ENCODE peak calls at places on chromosomes 4 and X, in seven cellular contexts. One of them, this sample, is unnamed.

GRCh38 chr4:168830777-168831512 is 179.1 kb downstream of the CBR4 start:
- DNase-seq in brain microvascular endothelial cell: no peak
- DNase-seq in SK-N-MC: no peak
- DNase-seq in right atrium auricular region: no peak
- DNase-seq in BJ: no peak
- DNase-seq in heart left ventricle: no peak
- DNase-seq in upper lobe of left lung: no peak
- DNase-seq in this sample: no peak

GRCh38 chr4:148184922-148185321 is 257.3 kb downstream of the NR3C2 start:
- DNase-seq in brain microvascular endothelial cell: no peak
- DNase-seq in heart left ventricle: no peak
- DNase-seq in upper lobe of left lung: no peak
- DNase-seq in SK-N-MC: no peak
- DNase-seq in right atrium auricular region: no peak
- DNase-seq in BJ: no peak
- DNase-seq in this sample: no peak

GRCh38 chr4:7328913-7329638 is 105.7 kb downstream of the PSAPL1 start:
- DNase-seq in heart left ventricle: peak; percentile 70
- DNase-seq in right atrium auricular region: no peak
- DNase-seq in BJ: peak; percentile 22
- DNase-seq in SK-N-MC: no peak
- DNase-seq in upper lobe of left lung: no peak
- DNase-seq in brain microvascular endothelial cell: peak; percentile 77
- DNase-seq in this sample: peak; percentile 47

GRCh38 chrX:17553451-17553850 is 178.5 kb downstream of the NHS start:
- DNase-seq in BJ: peak; percentile 19
- DNase-seq in right atrium auricular region: no peak
- DNase-seq in brain microvascular endothelial cell: peak; percentile 60
- DNase-seq in heart left ventricle: no peak
- DNase-seq in SK-N-MC: no peak
- DNase-seq in upper lobe of left lung: no peak
- DNase-seq in this sample: peak; percentile 21

GRCh38 chr4:144721994-144722393 is 76.0 kb downstream of the HHIP start:
- DNase-seq in SK-N-MC: no peak
- DNase-seq in right atrium auricular region: no peak
- DNase-seq in brain microvascular endothelial cell: no peak
- DNase-seq in heart left ventricle: no peak
- DNase-seq in upper lobe of left lung: no peak
- DNase-seq in BJ: no peak
- DNase-seq in this sample: no peak

GRCh38 chrX:47840106-47840505 is 3.4 kb downstream of the ZNF81 start:
- DNase-seq in SK-N-MC: no peak
- DNase-seq in heart left ventricle: no peak
- DNase-seq in right atrium auricular region: no peak
- DNase-seq in brain microvascular endothelial cell: no peak
- DNase-seq in upper lobe of left lung: no peak
- DNase-seq in BJ: no peak
- DNase-seq in this sample: no peak

GRCh38 chr4:70670332-70671014 is 4.2 kb upstream of the JCHAIN start:
- DNase-seq in right atrium auricular region: no peak
- DNase-seq in upper lobe of left lung: no peak
- DNase-seq in BJ: peak; percentile 44
- DNase-seq in heart left ventricle: no peak
- DNase-seq in brain microvascular endothelial cell: no peak
- DNase-seq in SK-N-MC: no peak
- DNase-seq in this sample: no peak

GRCh38 chrX:17361620-17362019 is 13.4 kb upstream of the NHS start:
- DNase-seq in brain microvascular endothelial cell: no peak
- DNase-seq in right atrium auricular region: no peak
- DNase-seq in upper lobe of left lung: no peak
- DNase-seq in BJ: no peak
- DNase-seq in SK-N-MC: no peak
- DNase-seq in heart left ventricle: no peak
- DNase-seq in this sample: no peak

GRCh38 chr4:133148690-133149363 is at the start of gene PCDH10:
- DNase-seq in brain microvascular endothelial cell: peak; percentile 96
- DNase-seq in BJ: peak; percentile 69
- DNase-seq in SK-N-MC: peak; percentile 75
- DNase-seq in right atrium auricular region: peak; percentile 96
- DNase-seq in upper lobe of left lung: peak; percentile 95
- DNase-seq in heart left ventricle: peak; percentile 90
- DNase-seq in this sample: peak; percentile 96

GRCh38 chr4:88225216-88226107 is 58.9 kb downstream of the PPM1K start:
- DNase-seq in SK-N-MC: no peak
- DNase-seq in heart left ventricle: no peak
- DNase-seq in upper lobe of left lung: no peak
- DNase-seq in brain microvascular endothelial cell: peak; percentile 60
- DNase-seq in right atrium auricular region: no peak
- DNase-seq in BJ: no peak
- DNase-seq in this sample: no peak

GRCh38 chrX:134013092-134013497 is 27.7 kb upstream of the GPC3 start:
- DNase-seq in BJ: no peak
- DNase-seq in heart left ventricle: no peak
- DNase-seq in upper lobe of left lung: no peak
- DNase-seq in right atrium auricular region: no peak
- DNase-seq in brain microvascular endothelial cell: peak; percentile 1
- DNase-seq in SK-N-MC: no peak
- DNase-seq in this sample: no peak

GRCh38 chrX:17633546-17633945 is 103.7 kb upstream of the SCML1 start:
- DNase-seq in upper lobe of left lung: no peak
- DNase-seq in right atrium auricular region: no peak
- DNase-seq in brain microvascular endothelial cell: no peak
- DNase-seq in heart left ventricle: no peak
- DNase-seq in BJ: no peak
- DNase-seq in SK-N-MC: no peak
- DNase-seq in this sample: no peak

GRCh38 chr4:159283697-159284492 is 181.0 kb downstream of the RAPGEF2 start:
- DNase-seq in BJ: peak; percentile 72
- DNase-seq in upper lobe of left lung: no peak
- DNase-seq in right atrium auricular region: no peak
- DNase-seq in brain microvascular endothelial cell: peak; percentile 74
- DNase-seq in SK-N-MC: peak; percentile 62
- DNase-seq in heart left ventricle: no peak
- DNase-seq in this sample: no peak

GRCh38 chr4:113893546-113893945 is 85.9 kb downstream of the ARSJ start:
- DNase-seq in upper lobe of left lung: no peak
- DNase-seq in right atrium auricular region: no peak
- DNase-seq in brain microvascular endothelial cell: no peak
- DNase-seq in heart left ventricle: no peak
- DNase-seq in SK-N-MC: no peak
- DNase-seq in BJ: no peak
- DNase-seq in this sample: no peak

GRCh38 chrX:110097920-110098319 is 95.0 kb downstream of the TMEM164 start:
- DNase-seq in heart left ventricle: no peak
- DNase-seq in BJ: no peak
- DNase-seq in right atrium auricular region: no peak
- DNase-seq in brain microvascular endothelial cell: no peak
- DNase-seq in upper lobe of left lung: no peak
- DNase-seq in SK-N-MC: no peak
- DNase-seq in this sample: no peak

GRCh38 chr4:8318509-8318908 is 49.0 kb downstream of the HTRA3 start:
- DNase-seq in SK-N-MC: no peak
- DNase-seq in heart left ventricle: no peak
- DNase-seq in right atrium auricular region: peak; percentile 54
- DNase-seq in brain microvascular endothelial cell: no peak
- DNase-seq in upper lobe of left lung: no peak
- DNase-seq in BJ: no peak
- DNase-seq in this sample: no peak

GRCh38 chrX:16610121-16610565 is 39.8 kb upstream of the S100G start:
- DNase-seq in heart left ventricle: no peak
- DNase-seq in right atrium auricular region: no peak
- DNase-seq in SK-N-MC: no peak
- DNase-seq in BJ: peak; percentile 39
- DNase-seq in upper lobe of left lung: no peak
- DNase-seq in brain microvascular endothelial cell: peak; percentile 40
- DNase-seq in this sample: no peak

GRCh38 chrX:1393871-1394615 is 2.1 kb upstream of the SLC25A6 start:
- DNase-seq in upper lobe of left lung: no peak
- DNase-seq in heart left ventricle: peak; percentile 20
- DNase-seq in BJ: no peak
- DNase-seq in right atrium auricular region: no peak
- DNase-seq in brain microvascular endothelial cell: no peak
- DNase-seq in SK-N-MC: no peak
- DNase-seq in this sample: peak; percentile 54
- H3K36me3 ChIP-seq in upper lobe of left lung: peaks cover 23% of the 10 kb centered on the region
- H3K36me3 ChIP-seq in heart left ventricle: peaks cover 7% of the 10 kb centered on the region
- H3K36me3 ChIP-seq in BJ: peaks cover 12% of the 10 kb centered on the region
- H3K36me3 ChIP-seq in right atrium auricular region: peaks cover 19% of the 10 kb centered on the region
- H3K36me3 ChIP-seq in brain microvascular endothelial cell: peaks cover 21% of the 10 kb centered on the region
- H3K36me3 ChIP-seq in SK-N-MC: peaks cover 25% of the 10 kb centered on the region
- H3K36me3 ChIP-seq in this sample: peaks cover 18% of the 10 kb centered on the region

GRCh38 chr4:74669702-74670101 is 124.6 kb downstream of the BTC start:
- DNase-seq in right atrium auricular region: no peak
- DNase-seq in brain microvascular endothelial cell: no peak
- DNase-seq in heart left ventricle: no peak
- DNase-seq in SK-N-MC: no peak
- DNase-seq in BJ: no peak
- DNase-seq in upper lobe of left lung: no peak
- DNase-seq in this sample: no peak

GRCh38 chr4:74667944-74668343 is 126.4 kb downstream of the BTC start:
- DNase-seq in SK-N-MC: no peak
- DNase-seq in right atrium auricular region: no peak
- DNase-seq in upper lobe of left lung: no peak
- DNase-seq in heart left ventricle: no peak
- DNase-seq in BJ: no peak
- DNase-seq in brain microvascular endothelial cell: no peak
- DNase-seq in this sample: no peak

GRCh38 chr4:74665346-74665745 is 129.0 kb downstream of the BTC start:
- DNase-seq in upper lobe of left lung: no peak
- DNase-seq in SK-N-MC: no peak
- DNase-seq in brain microvascular endothelial cell: no peak
- DNase-seq in right atrium auricular region: no peak
- DNase-seq in heart left ventricle: no peak
- DNase-seq in BJ: no peak
- DNase-seq in this sample: no peak

GRCh38 chr4:74670583-74670982 is 123.7 kb downstream of the BTC start:
- DNase-seq in heart left ventricle: no peak
- DNase-seq in brain microvascular endothelial cell: no peak
- DNase-seq in SK-N-MC: no peak
- DNase-seq in upper lobe of left lung: no peak
- DNase-seq in right atrium auricular region: no peak
- DNase-seq in BJ: no peak
- DNase-seq in this sample: no peak

DNA sequence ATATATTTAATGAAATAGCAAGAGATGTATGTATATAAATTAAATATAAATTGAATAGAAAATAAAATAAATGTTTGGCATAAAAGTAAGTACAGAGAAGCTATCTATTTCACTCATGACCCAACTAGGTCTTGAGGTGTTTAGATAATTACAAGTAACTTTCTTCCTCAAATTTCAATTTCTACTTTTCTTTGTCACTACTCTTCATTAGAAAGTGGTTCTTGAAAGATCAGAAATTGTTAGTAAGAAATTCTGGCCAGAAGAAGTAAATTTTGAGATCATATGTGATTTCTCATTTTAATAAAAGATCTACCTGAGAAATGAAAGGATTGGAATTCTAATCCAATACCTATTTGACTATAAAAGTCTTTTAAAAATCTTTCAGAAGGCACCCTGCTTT is 126.9 kb downstream of the BTC start:
- DNase-seq in upper lobe of left lung: no peak
- DNase-seq in right atrium auricular region: no peak
- DNase-seq in heart left ventricle: no peak
- DNase-seq in SK-N-MC: no peak
- DNase-seq in brain microvascular endothelial cell: no peak
- DNase-seq in BJ: no peak
- DNase-seq in this sample: no peak
- H3K36me3 ChIP-seq in upper lobe of left lung: no peaks in the 10 kb centered on the region
- H3K36me3 ChIP-seq in right atrium auricular region: no peaks in the 10 kb centered on the region
- H3K36me3 ChIP-seq in heart left ventricle: no peaks in the 10 kb centered on the region
- H3K36me3 ChIP-seq in SK-N-MC: no peaks in the 10 kb centered on the region
- H3K36me3 ChIP-seq in brain microvascular endothelial cell: no peaks in the 10 kb centered on the region
- H3K36me3 ChIP-seq in BJ: no peaks in the 10 kb centered on the region
- H3K36me3 ChIP-seq in this sample: no peaks in the 10 kb centered on the region

DNA sequence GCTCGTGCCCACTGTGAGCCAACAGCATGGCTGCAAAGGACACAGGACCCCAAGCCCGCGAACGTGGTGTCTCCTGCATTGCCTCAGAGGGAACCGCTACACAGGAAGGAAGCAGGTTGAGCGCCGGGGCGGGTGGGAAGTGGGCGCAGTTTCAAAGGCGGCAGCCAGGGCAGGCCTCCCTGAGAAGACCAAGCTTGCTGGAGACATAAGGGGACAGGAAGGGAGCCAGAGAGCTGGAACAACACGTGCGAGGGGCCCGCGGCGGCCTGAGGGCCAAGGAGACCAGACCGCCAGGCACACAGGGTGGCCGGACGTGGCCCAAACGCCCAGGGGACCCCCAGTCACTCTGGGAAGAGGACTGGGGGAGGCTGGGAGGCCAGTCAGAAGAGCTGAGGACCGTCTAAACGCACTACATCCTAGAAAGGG is 32.0 kb downstream of the CTBP1 start:
- DNase-seq in brain microvascular endothelial cell: no peak
- DNase-seq in upper lobe of left lung: peak; percentile 87
- DNase-seq in right atrium auricular region: no peak
- DNase-seq in SK-N-MC: no peak
- DNase-seq in BJ: no peak
- DNase-seq in heart left ventricle: no peak
- DNase-seq in this sample: no peak
- H3K36me3 ChIP-seq in brain microvascular endothelial cell: peaks cover 57% of the 10 kb centered on the region
- H3K36me3 ChIP-seq in upper lobe of left lung: peaks cover 76% of the 10 kb centered on the region
- H3K36me3 ChIP-seq in right atrium auricular region: peaks cover 70% of the 10 kb centered on the region
- H3K36me3 ChIP-seq in SK-N-MC: peaks cover 34% of the 10 kb centered on the region
- H3K36me3 ChIP-seq in BJ: peaks cover 43% of the 10 kb centered on the region
- H3K36me3 ChIP-seq in heart left ventricle: peaks cover 11% of the 10 kb centered on the region
- H3K36me3 ChIP-seq in this sample: peaks cover 89% of the 10 kb centered on the region

GRCh38 chr4:184395451-184395917 is 78.9 kb downstream of the IRF2 start:
- DNase-seq in heart left ventricle: no peak
- DNase-seq in BJ: no peak
- DNase-seq in SK-N-MC: no peak
- DNase-seq in upper lobe of left lung: no peak
- DNase-seq in brain microvascular endothelial cell: no peak
- DNase-seq in right atrium auricular region: no peak
- DNase-seq in this sample: no peak

GRCh38 chr4:184398741-184399504 is 75.4 kb downstream of the IRF2 start:
- DNase-seq in SK-N-MC: no peak
- DNase-seq in BJ: no peak
- DNase-seq in right atrium auricular region: no peak
- DNase-seq in upper lobe of left lung: peak; percentile 60
- DNase-seq in brain microvascular endothelial cell: no peak
- DNase-seq in heart left ventricle: no peak
- DNase-seq in this sample: no peak

GRCh38 chr4:184396570-184397515 is 77.5 kb downstream of the IRF2 start:
- DNase-seq in upper lobe of left lung: no peak
- DNase-seq in BJ: no peak
- DNase-seq in SK-N-MC: no peak
- DNase-seq in brain microvascular endothelial cell: no peak
- DNase-seq in heart left ventricle: no peak
- DNase-seq in right atrium auricular region: no peak
- DNase-seq in this sample: no peak

GRCh38 chr4:184397516-184398163 is 76.7 kb downstream of the IRF2 start:
- DNase-seq in BJ: no peak
- DNase-seq in heart left ventricle: no peak
- DNase-seq in brain microvascular endothelial cell: no peak
- DNase-seq in upper lobe of left lung: no peak
- DNase-seq in SK-N-MC: no peak
- DNase-seq in right atrium auricular region: no peak
- DNase-seq in this sample: no peak

DNA sequence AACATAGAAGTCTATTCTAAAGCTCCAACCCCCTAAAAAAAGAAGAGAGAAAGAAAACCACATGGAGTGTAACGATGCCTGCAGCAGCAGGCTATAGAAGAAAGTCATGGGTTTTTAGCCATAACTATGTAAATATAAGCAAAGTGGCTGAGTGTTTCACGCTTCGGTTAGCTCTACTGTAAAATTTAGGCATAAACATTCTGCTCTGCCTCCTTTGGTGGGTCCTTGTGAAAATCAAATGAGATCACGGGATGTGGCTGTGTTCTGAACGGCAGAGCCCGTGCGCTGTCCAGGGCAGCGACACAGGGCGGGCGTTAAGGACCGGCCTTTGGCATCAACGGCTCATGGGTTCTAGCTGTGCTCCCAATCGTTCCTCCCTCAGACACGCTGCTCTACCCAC is 78.3 kb downstream of the IRF2 start:
- DNase-seq in right atrium auricular region: no peak
- DNase-seq in BJ: no peak
- DNase-seq in SK-N-MC: no peak
- DNase-seq in brain microvascular endothelial cell: no peak
- DNase-seq in upper lobe of left lung: no peak
- DNase-seq in heart left ventricle: no peak
- DNase-seq in this sample: no peak
- H3K36me3 ChIP-seq in right atrium auricular region: peaks cover 48% of the 10 kb centered on the region
- H3K36me3 ChIP-seq in BJ: peaks cover 12% of the 10 kb centered on the region
- H3K36me3 ChIP-seq in SK-N-MC: no peaks in the 10 kb centered on the region
- H3K36me3 ChIP-seq in brain microvascular endothelial cell: peaks cover 20% of the 10 kb centered on the region
- H3K36me3 ChIP-seq in upper lobe of left lung: peaks cover 69% of the 10 kb centered on the region
- H3K36me3 ChIP-seq in heart left ventricle: peaks cover 6% of the 10 kb centered on the region
- H3K36me3 ChIP-seq in this sample: peaks cover 55% of the 10 kb centered on the region